ENCODE peak calls at places on chromosome 5, in four cellular contexts. D, B, Q and G are unnamed samples.

GRCh38 chr5:65800775-65801174 is 78.8 kb downstream of the NLN start:
- DNase-seq in D (no peak), B (no peak), Q (peak), G (no peak)

GRCh38 chr5:108212775-108213346 is 169.0 kb downstream of the FBXL17 start:
- DNase-seq in D (no peak), B (peak), Q (peak), G (no peak)

GRCh38 chr5:84364043-84364442 is 20.6 kb downstream of the EDIL3 start:
- DNase-seq in D (no peak), B (no peak), Q (no peak), G (no peak)

GRCh38 chr5:161064297-161064696 is 212.3 kb upstream of the ATP10B start:
- DNase-seq in D (no peak), B (no peak), Q (no peak), G (no peak)

GRCh38 chr5:77224672-77225355 is 14.3 kb downstream of the PDE8B start:
- DNase-seq in D (no peak), B (no peak), Q (peak), G (no peak)

GRCh38 chr5:39072915-39073758 is 1.1 kb downstream of the RICTOR start:
- DNase-seq in D (peak), B (peak), Q (peak), G (peak)

GRCh38 chr5:69042500-69042899 is 51.3 kb upstream of the SLC30A5 start:
- DNase-seq in D (no peak), B (no peak), Q (no peak), G (no peak)

GRCh38 chr5:14760548-14761002 is 96.1 kb downstream of the OTULIN start:
- DNase-seq in D (no peak), B (no peak), Q (no peak), G (no peak)

GRCh38 chr5:1853531-1853930 is 29.2 kb downstream of the IRX4 start:
- DNase-seq in D (no peak), B (no peak), Q (no peak), G (no peak)

GRCh38 chr5:36304095-36304494 is 2.4 kb upstream of the RANBP3L start:
- DNase-seq in D (no peak), B (no peak), Q (no peak), G (no peak)

GRCh38 chr5:67416133-67416937 is 219.7 kb upstream of the CD180 start:
- DNase-seq in D (no peak), B (no peak), Q (no peak), G (no peak)

GRCh38 chr5:163350083-163350482 is 87.3 kb upstream of the CCNG1 start:
- DNase-seq in D (no peak), B (no peak), Q (peak), G (no peak)

GRCh38 chr5:138138949-138139775 is at the start of gene NME5:
- DNase-seq in D (no peak), B (peak), Q (no peak), G (peak)

GRCh38 chr5:91419571-91420537 is 36.7 kb upstream of the ARRDC3 start:
- DNase-seq in D (peak), B (peak), Q (peak), G (peak)

GRCh38 chr5:66171349-66172344 is 27.5 kb downstream of the SREK1 start:
- DNase-seq in D (peak), B (no peak), Q (peak), G (no peak)

GRCh38 chr5:78841767-78842166 is 143.3 kb downstream of the ARSB start:
- DNase-seq in D (no peak), B (no peak), Q (no peak), G (no peak)

GRCh38 chr5:40165789-40166728 is 513.7 kb upstream of the PTGER4 start:
- DNase-seq in D (no peak), B (no peak), Q (no peak), G (no peak)

GRCh38 chr5:89584339-89584956 is 701.5 kb upstream of the MEF2C start:
- DNase-seq in D (no peak), B (no peak), Q (peak), G (no peak)

GRCh38 chr5:110817437-110817836 is 78.6 kb downstream of the SLC25A46 start:
- DNase-seq in D (no peak), B (no peak), Q (peak), G (no peak)

GRCh38 chr5:121982089-121982488 is 20.3 kb downstream of the SRFBP1 start:
- DNase-seq in D (no peak), B (no peak), Q (no peak), G (no peak)

GRCh38 chr5:1761453-1761755 is 38.2 kb downstream of the MRPL36 start:
- DNase-seq in D (no peak), B (peak), Q (no peak), G (no peak)

GRCh38 chr5:1173485-1174070 is 27.8 kb upstream of the SLC6A19 start:
- DNase-seq in D (no peak), B (peak), Q (no peak), G (no peak)

GRCh38 chr5:79301046-79301712 is 65.2 kb downstream of the JMY start:
- DNase-seq in D (no peak), B (no peak), Q (peak), G (no peak)

GRCh38 chr5:179833056-179833708 is 12.5 kb downstream of the SQSTM1 start:
- DNase-seq in D (no peak), B (no peak), Q (no peak), G (no peak)

GRCh38 chr5:95162231-95162992 is 122.5 kb downstream of the MCTP1 start:
- DNase-seq in D (no peak), B (no peak), Q (no peak), G (no peak)

GRCh38 chr5:143085319-143085917 is 315.2 kb downstream of the ARHGAP26 start:
- DNase-seq in D (no peak), B (no peak), Q (no peak), G (no peak)

GRCh38 chr5:143084452-143084851 is 314.3 kb downstream of the ARHGAP26 start:
- DNase-seq in D (no peak), B (no peak), Q (no peak), G (no peak)

GRCh38 chr5:143083006-143083405 is 312.8 kb downstream of the ARHGAP26 start:
- DNase-seq in D (no peak), B (no peak), Q (no peak), G (no peak)

DNA sequence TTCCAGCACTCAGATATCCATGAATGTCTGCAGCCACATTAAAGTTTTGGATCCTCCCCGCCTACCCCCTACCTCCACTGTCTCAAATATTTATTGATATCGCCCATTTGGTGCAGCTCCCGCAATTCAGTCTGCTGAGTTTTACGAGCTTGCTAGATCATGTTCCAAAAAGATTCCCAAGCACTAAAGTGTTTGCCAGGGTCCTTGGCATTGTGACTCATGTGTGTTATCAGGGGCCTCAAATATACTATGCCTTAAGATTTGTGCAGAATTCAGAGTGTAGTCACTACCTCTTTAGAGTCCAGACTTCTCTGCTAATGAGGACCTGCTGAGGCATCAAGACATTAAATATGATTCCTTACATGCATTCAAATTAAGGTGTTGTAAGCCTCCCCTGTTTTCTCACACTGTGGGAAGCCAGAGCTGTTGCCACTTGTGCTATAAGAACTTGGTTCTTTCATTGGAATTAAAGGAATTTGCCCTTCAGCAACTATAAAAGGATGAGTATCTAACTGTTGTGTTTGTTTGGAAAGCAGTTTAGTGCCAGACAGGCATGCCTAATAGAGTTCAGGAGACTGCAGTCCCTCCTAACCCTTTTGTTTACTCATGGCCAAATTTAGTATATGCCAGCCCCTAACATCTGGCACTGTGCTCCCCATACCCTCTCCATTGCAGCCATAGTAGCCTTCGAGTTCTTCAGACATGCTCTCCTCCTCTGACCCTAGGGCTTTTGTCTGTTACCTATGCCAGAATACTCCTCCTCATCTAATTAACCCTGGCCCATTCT is 316.4 kb downstream of the NR3C1 start:
- DNase-seq in D (no peak), B (no peak), Q (peak), G (no peak)
- H3K27ac ChIP-seq in D (no peak), B (no peak), Q (no peak), G (no peak)

GRCh38 chr5:154520861-154521453 is 42.9 kb upstream of the HAND1 start:
- DNase-seq in D (no peak), B (no peak), Q (peak), G (no peak)
- H3K4me3 ChIP-seq in D (no peak), B (no peak), Q (no peak), G (peak)

DNA sequence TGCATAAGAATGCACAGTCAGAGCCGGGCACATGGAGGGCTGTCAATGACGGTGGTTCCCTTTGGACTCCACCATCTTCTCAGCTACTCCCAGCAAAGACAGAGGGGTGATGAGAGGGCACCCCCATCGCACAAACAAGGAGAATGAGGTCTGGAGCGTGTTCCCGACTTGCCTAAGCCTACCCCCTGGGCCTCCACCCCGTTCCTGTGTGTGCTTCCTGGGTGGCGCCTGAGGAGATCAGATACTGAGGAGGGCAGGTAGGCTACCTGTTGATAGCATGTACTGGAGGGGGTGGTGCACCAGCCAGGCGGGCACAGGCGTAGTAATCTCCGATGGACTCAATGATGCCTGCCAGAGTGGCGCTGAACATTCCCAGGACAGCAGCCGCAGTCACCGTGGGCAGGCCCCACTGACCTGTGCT is 4.1 kb downstream of the SLC23A1 start:
- DNase-seq in D (no peak), B (no peak), Q (no peak), G (no peak)
- H3K27ac ChIP-seq in D (no peak), B (no peak), Q (no peak), G (no peak)

DNA sequence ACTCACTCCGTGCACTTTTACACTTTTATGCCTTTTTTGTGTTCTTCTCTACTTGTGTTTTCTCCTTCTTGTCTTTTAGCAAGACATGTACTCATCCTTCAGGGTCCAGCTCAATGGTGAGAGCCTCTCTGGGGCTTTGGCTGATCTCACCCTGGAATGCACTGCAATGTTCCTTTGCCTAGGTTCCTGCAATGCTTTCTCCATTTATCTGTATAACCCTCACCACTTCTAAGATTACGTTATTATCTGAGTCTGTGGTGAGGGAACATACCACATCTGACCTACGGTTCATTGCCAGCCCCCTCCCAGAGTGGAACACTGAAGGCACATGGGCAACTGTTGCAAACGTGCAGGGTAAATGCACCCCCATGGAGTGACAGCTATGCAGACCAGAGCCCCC is 47.3 kb downstream of the KCNIP1 start:
- DNase-seq in D (no peak), B (no peak), Q (no peak), G (no peak)
- H3K4me3 ChIP-seq in D (no peak), B (no peak), Q (no peak), G (no peak)

GRCh38 chr5:134610715-134611114 is 21.9 kb downstream of the SAR1B start:
- DNase-seq in D (no peak), B (no peak), Q (no peak), G (no peak)
- H3K27ac ChIP-seq in D (no peak), B (no peak), Q (no peak), G (no peak)

DNA sequence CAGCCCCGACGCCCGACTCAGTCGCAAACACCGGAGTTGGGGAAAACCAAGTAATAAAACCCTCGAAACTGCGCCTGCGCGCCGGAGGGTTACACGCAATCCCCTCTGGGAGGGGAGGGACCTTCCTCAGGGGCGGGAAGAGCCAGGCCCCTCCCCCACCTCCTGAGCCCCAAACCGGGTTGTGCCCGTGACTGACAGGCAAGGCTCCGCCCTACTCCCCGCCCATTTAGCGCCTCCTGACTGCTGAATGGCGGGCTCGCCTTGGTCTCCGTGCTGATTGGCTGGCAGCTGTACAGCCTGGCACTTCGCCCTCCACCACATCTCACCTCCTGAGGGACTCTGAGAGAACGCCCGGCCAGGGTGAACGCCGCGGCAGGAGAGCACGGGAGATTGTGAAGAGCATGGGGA is at the start of gene PRDM9:
- DNase-seq in D (no peak), B (peak), Q (peak), G (peak)
- H3K4me3 ChIP-seq in D (no peak), B (no peak), Q (peak), G (no peak)